ENCODE peak calls at places on chromosomes 11 and 22, in nine cellular contexts. Z, V, H, T, W, I, O, Y and A are unnamed samples.

GRCh38 chr11:15157181-15157580 is 42.5 kb downstream of the INSC start:
- DNase-seq in Z (no peak), V (no peak), H (no peak), T (no peak), W (no peak), I (no peak), O (no peak), Y (no peak), A (peak)

GRCh38 chr11:12113294-12113693 is 2.9 kb downstream of the MICAL2 start:
- DNase-seq in Z (no peak), V (no peak), H (no peak), T (no peak), W (no peak), I (no peak), O (no peak), Y (no peak), A (no peak)

GRCh38 chr11:118398797-118399564 is 2.4 kb upstream of the ATP5MG start:
- DNase-seq in Z (no peak), V (no peak), H (no peak), T (peak), W (no peak), I (no peak), O (no peak), Y (no peak), A (no peak)

GRCh38 chr11:76077575-76078150 is 128.6 kb downstream of the WNT11 start:
- DNase-seq in Z (no peak), V (no peak), H (no peak), T (no peak), W (no peak), I (no peak), O (no peak), Y (no peak), A (no peak)

GRCh38 chr22:44665115-44665514 is 36.9 kb upstream of the PRR5 start:
- DNase-seq in Z (peak), V (no peak), H (no peak), T (no peak), W (no peak), I (no peak), O (no peak), Y (peak), A (no peak)

GRCh38 chr11:67276821-67277230 is 10.6 kb downstream of the GRK2 start:
- DNase-seq in Z (peak), V (no peak), H (no peak), T (peak), W (no peak), I (peak), O (peak), Y (peak), A (no peak)

GRCh38 chr11:130042093-130042591 is 27.6 kb upstream of the APLP2 start:
- DNase-seq in Z (no peak), V (no peak), H (peak), T (no peak), W (no peak), I (no peak), O (no peak), Y (no peak), A (peak)

GRCh38 chr22:32080904-32081303 is 37.8 kb downstream of the SLC5A1 start:
- DNase-seq in Z (no peak), V (no peak), H (peak), T (peak), W (no peak), I (no peak), O (peak), Y (no peak), A (peak)

GRCh38 chr11:122656631-122657101 is 1.1 kb downstream of the UBASH3B start:
- DNase-seq in Z (peak), V (no peak), H (peak), T (peak), W (no peak), I (peak), O (peak), Y (peak), A (no peak)

GRCh38 chr11:124194283-124194682 is 11.1 kb downstream of the OR10D3 start:
- DNase-seq in Z (no peak), V (no peak), H (no peak), T (no peak), W (no peak), I (no peak), O (no peak), Y (no peak), A (no peak)

GRCh38 chr22:43857367-43857766 is 4.9 kb downstream of the SULT4A1 start:
- DNase-seq in Z (no peak), V (no peak), H (no peak), T (no peak), W (no peak), I (no peak), O (no peak), Y (no peak), A (no peak)

GRCh38 chr11:65842144-65842543 is 8.4 kb downstream of the SNX32 start:
- DNase-seq in Z (no peak), V (no peak), H (no peak), T (no peak), W (no peak), I (no peak), O (no peak), Y (peak), A (no peak)

GRCh38 chr22:36010913-36011312 is 17.7 kb downstream of the RBFOX2 start:
- DNase-seq in Z (no peak), V (no peak), H (no peak), T (no peak), W (no peak), I (no peak), O (no peak), Y (no peak), A (peak)

GRCh38 chr11:461626-462025 is 11.5 kb downstream of the PTDSS2 start:
- DNase-seq in Z (no peak), V (no peak), H (no peak), T (no peak), W (no peak), I (no peak), O (no peak), Y (no peak), A (no peak)

GRCh38 chr11:12717851-12718291 is 43.6 kb downstream of the TEAD1 start:
- DNase-seq in Z (no peak), V (no peak), H (no peak), T (peak), W (no peak), I (no peak), O (no peak), Y (no peak), A (no peak)

GRCh38 chr11:82267186-82267585 is 466.5 kb downstream of the FAM181B start:
- DNase-seq in Z (no peak), V (no peak), H (peak), T (no peak), W (no peak), I (no peak), O (no peak), Y (no peak), A (no peak)

GRCh38 chr11:57426439-57426753 is 525 bp downstream of the SLC43A3 start:
- DNase-seq in Z (no peak), V (no peak), H (peak), T (no peak), W (no peak), I (no peak), O (no peak), Y (no peak), A (no peak)

GRCh38 chr11:121416909-121417567 is 35.1 kb upstream of the SORL1 start:
- DNase-seq in Z (peak), V (peak), H (peak), T (peak), W (peak), I (peak), O (no peak), Y (peak), A (peak)

GRCh38 chr11:83033367-83033766 is 38.3 kb downstream of the RAB30 start:
- DNase-seq in Z (no peak), V (no peak), H (no peak), T (no peak), W (no peak), I (no peak), O (no peak), Y (no peak), A (no peak)

DNA sequence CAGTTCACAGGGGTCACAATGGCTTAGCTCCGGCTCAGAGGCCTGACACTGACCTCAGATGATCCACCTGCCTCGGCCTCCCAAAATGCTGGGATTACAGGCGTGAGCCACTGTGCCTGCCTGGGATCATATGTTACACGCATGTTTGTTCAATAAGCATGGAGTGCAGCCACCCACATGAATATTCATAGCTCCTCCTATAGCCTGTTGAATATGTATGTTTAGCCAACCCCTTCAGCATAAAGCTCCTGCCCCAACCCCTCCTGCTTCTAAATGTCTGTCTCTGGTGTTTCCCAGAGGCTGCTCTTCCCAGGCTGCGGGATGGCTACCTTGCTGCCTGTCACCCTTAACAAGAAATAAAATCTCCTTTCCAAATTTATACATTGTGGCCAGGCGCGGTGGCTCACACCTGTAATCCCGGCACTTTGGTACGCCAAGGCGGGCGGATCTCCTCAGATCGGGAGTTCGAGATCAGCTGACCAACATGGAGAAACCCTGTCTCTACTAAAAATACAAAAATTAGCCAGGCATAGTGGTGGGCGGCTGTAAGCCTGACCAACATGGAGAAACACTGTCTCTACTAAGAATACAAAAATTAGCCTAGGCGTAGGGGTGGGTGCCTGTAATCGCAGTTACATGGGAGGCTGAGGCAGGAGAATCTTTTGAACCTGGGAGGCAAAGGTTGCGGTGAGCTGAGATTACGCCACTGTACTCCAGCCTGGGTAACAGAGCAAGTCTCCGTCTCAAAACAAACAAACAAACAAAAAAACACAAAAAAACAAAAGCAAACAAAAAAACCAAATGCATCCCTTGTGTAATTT is 1.1 kb upstream of the APOBEC3F start:
- DNase-seq in Z (no peak), V (no peak), H (no peak), T (no peak), W (no peak), I (no peak), O (no peak), Y (no peak), A (no peak)
- H3K4me3 ChIP-seq in Z (peak), V (no peak), H (peak), T (no peak), W (no peak), I (no peak), O (peak), Y (peak), A (no peak)

DNA sequence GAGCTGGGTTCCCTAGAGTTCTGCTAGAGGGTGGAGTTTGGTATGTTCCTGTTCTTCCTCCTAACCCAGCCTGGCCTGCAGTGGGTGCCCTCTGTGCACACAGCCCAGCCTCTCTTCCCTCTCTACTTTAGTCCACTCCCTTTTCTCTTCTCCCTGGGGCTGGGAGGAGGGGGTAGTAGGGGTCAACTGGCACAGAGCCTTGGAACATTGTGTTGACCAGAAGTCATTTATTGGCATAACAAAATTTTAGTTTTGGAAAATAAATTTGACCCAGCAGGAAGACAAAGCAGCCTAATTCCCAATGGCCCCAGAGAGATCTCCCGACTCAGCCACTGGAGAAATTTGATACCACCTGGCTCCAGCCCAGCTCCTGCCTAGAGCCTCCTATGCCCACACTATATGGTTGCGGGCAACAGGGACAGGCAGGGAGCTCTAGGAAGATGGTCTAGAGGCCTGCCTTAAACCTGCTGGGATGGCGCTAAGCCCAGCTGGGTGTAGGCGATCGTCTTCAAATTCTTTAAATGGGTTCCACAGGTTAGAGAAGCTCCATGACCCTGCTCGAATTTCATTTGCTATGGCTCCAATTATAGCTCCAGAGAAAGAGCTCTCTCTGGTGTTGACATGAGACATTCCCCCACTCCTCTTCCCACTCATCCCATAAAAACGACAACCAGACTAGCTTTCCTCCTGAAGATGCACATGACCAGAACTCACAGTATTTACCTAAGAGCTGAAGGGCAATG is 9.9 kb downstream of the PCSK7 start:
- DNase-seq in Z (peak), V (peak), H (peak), T (no peak), W (peak), I (peak), O (peak), Y (peak), A (no peak)
- TF ChIP-seq CTCF in Z (no peak), V (peak), H (no peak), T (no peak), W (peak), I (no peak), O (no peak), Y (no peak), A (peak)

GRCh38 chr11:96567193-96567592 is 177.4 kb downstream of the JRKL start:
- DNase-seq in Z (no peak), V (no peak), H (no peak), T (no peak), W (no peak), I (no peak), O (peak), Y (no peak), A (no peak)
- H3K4me3 ChIP-seq in Z (no peak), V (no peak), H (no peak), T (no peak), W (no peak), I (no peak), O (no peak), Y (no peak), A (no peak)

GRCh38 chr11:59810911-59811259 is 307 bp upstream of the MRPL16 start:
- DNase-seq in Z (no peak), V (no peak), H (no peak), T (no peak), W (no peak), I (no peak), O (no peak), Y (no peak), A (no peak)

GRCh38 chr11:59812220-59812619 is 1.6 kb upstream of the MRPL16 start:
- DNase-seq in Z (no peak), V (no peak), H (no peak), T (no peak), W (no peak), I (no peak), O (no peak), Y (no peak), A (no peak)

GRCh38 chr11:59807047-59807446 is 3.5 kb downstream of the MRPL16 start:
- DNase-seq in Z (no peak), V (no peak), H (no peak), T (no peak), W (no peak), I (no peak), O (no peak), Y (no peak), A (no peak)

GRCh38 chr11:59813364-59813763 is 2.8 kb upstream of the MRPL16 start:
- DNase-seq in Z (no peak), V (no peak), H (no peak), T (no peak), W (no peak), I (no peak), O (no peak), Y (no peak), A (no peak)

DNA sequence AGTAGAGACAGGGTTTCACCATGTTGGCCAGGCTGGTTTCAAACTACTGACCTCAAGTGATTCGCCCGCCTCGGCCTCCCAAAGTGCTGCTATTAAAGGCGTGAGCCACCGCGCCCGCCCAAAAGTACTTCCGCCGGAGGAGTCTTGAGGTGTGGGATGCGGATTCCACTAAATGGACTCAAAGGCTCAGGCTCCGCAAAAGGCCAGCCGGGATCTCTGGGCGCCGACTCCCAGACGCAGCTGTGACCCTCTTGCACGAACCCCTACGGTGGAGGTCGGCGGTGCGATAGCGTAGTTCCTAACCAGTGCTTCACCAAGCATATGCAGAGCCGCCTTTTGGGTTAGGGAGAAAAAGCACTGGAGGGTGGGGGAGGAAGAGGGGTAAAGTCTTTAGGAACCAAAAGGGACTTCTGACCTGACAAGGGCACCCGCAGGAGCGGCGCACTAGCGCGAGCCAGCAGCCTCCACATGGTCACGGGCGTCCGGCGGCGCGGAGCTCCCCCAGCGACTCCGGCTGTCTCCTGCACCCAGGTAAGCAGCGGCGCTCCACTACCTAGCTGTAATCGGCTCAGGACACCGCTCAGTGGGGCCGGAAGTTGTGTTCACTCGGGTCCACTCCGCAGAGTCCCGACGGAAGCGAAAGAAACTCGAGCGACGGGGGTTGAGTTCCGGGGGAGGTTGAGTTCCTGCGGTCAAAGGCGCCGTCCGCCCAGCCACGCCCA is at the start of gene MRPL16:
- DNase-seq in Z (peak), V (peak), H (peak), T (peak), W (peak), I (peak), O (peak), Y (peak), A (peak)
- TF ChIP-seq CTCF in Z (no peak), V (peak), H (peak), T (peak), W (peak), I (no peak), O (no peak), Y (peak), A (no peak)

GRCh38 chr11:131549099-131549498 is 178.7 kb downstream of the NTM start:
- DNase-seq in Z (no peak), V (no peak), H (peak), T (no peak), W (no peak), I (no peak), O (no peak), Y (no peak), A (no peak)

GRCh38 chr11:131544591-131544990 is 174.2 kb downstream of the NTM start:
- DNase-seq in Z (no peak), V (no peak), H (peak), T (no peak), W (no peak), I (no peak), O (no peak), Y (no peak), A (no peak)

DNA sequence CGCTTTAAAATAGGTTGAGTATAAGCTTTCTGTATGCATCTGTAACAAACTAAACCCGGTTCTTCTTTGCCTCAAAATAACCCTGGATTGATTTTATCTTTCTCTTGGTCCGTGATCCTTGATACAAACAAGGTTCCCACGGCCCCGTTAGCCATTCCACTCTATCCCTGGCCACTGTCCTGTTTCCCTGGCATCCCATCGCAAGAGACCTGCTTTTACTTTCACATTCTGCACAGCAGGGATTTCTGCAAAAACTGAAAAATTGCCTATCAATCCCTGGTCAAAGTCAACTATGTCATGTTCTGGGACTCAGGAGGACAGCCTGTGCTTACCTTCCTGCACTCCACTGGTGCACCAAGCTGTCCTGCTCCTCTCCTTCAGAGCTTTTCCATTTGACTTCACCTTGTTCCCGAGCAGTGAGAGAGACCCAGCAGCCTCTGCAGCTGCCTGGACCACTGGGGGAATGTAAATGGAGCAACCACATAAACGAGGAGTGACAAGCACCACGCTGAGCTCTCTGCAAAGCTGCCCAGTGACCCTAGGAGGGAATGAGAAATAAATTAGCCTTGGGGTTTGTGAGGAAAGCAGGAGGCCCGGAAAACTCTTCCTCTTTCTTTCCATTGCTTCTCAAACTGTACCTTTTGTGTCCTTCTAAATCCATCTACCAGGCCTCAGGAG is 175.9 kb downstream of the NTM start:
- DNase-seq in Z (no peak), V (no peak), H (peak), T (no peak), W (no peak), I (no peak), O (no peak), Y (no peak), A (no peak)
- H3K4me3 ChIP-seq in Z (no peak), V (no peak), H (no peak), T (no peak), W (no peak), I (no peak), O (no peak), Y (peak), A (no peak)

GRCh38 chr22:26430600-26430999 is 1.5 kb downstream of the ASPHD2 start:
- DNase-seq in Z (no peak), V (no peak), H (no peak), T (no peak), W (no peak), I (no peak), O (no peak), Y (no peak), A (no peak)
- TF ChIP-seq CTCF in Z (no peak), V (no peak), H (no peak), T (no peak), W (no peak), I (no peak), O (no peak), Y (no peak), A (no peak)